ENCODE peak calls at places on chromosomes 1 and 21, in seven cellular contexts. D is GM23338, I is GM10248, W is fibroblast of mammary gland, J is AG10803, G is dorsolateral prefrontal cortex, B is WTC11. A is an unnamed sample.

GRCh38 chr1:27402349-27402754 is 9.9 kb downstream of the GPR3 start:
- DNase-seq in W (peak), B (peak), I (no peak), D (peak), J (peak), G (peak), A (peak)

GRCh38 chr1:180534199-180534598 is 24.6 kb upstream of the OVAAL start:
- DNase-seq in B (no peak), I (no peak), G (peak), W (no peak), J (peak), D (no peak), A (no peak)

GRCh38 chr1:244801246-244801645 is 34.2 kb upstream of the COX20 start:
- DNase-seq in G (peak), B (peak), I (peak), W (peak), J (peak), D (peak), A (peak)

GRCh38 chr21:38751379-38752050 is 54.2 kb upstream of the ETS2 start:
- DNase-seq in I (no peak), G (no peak), J (no peak), D (no peak), B (no peak), W (no peak), A (no peak)

GRCh38 chr21:35697321-35697808 is 363.0 kb downstream of the SETD4 start:
- DNase-seq in I (no peak), W (peak), J (peak), D (no peak), G (no peak), B (no peak), A (peak)

GRCh38 chr1:35586808-35587207 is 13.7 kb downstream of the TFAP2E start:
- DNase-seq in D (no peak), B (no peak), G (no peak), W (no peak), J (no peak), I (no peak), A (no peak)

GRCh38 chr1:233229291-233229690 is 66.2 kb downstream of the PCNX2 start:
- DNase-seq in I (no peak), G (no peak), J (peak), W (peak), D (no peak), B (no peak), A (no peak)

GRCh38 chr1:75984781-75985180 is 52.6 kb upstream of the ASB17 start:
- DNase-seq in I (no peak), G (no peak), D (no peak), J (no peak), B (no peak), W (no peak), A (no peak)

GRCh38 chr1:94597701-94598100 is 56.1 kb upstream of the F3 start:
- DNase-seq in J (peak), B (no peak), G (no peak), D (no peak), W (peak), I (no peak), A (peak)

GRCh38 chr1:74161494-74161893 is 36.5 kb downstream of the LRRIQ3 start:
- DNase-seq in W (peak), G (no peak), B (no peak), D (no peak), J (no peak), I (no peak), A (peak)

GRCh38 chr21:45322960-45323461 is 35.3 kb upstream of the POFUT2 start:
- DNase-seq in I (no peak), G (no peak), J (peak), D (no peak), B (peak), W (peak), A (no peak)

GRCh38 chr1:183716286-183716685 is 63.2 kb upstream of the APOBEC4 start:
- DNase-seq in B (no peak), I (no peak), D (no peak), J (no peak), W (no peak), G (no peak), A (no peak)

GRCh38 chr21:45219517-45219916 is 68.2 kb downstream of the POFUT2 start:
- DNase-seq in W (no peak), I (no peak), D (no peak), B (no peak), J (peak), G (no peak), A (no peak)

GRCh38 chr21:29209696-29210095 is 79.3 kb downstream of the MAP3K7CL start:
- DNase-seq in D (no peak), G (no peak), I (no peak), B (no peak), W (peak), J (no peak), A (no peak)

GRCh38 chr1:73998348-73998959 is 199.5 kb downstream of the LRRIQ3 start:
- DNase-seq in I (peak), G (no peak), J (peak), W (peak), B (no peak), D (peak), A (peak)

GRCh38 chr1:157496121-157496526 is 56.2 kb downstream of the FCRL5 start:
- DNase-seq in J (peak), G (peak), B (peak), D (peak), W (peak), I (peak), A (peak)

GRCh38 chr1:89739013-89739843 is 81.6 kb upstream of the LRRC8D start:
- DNase-seq in B (no peak), I (peak), J (peak), G (no peak), W (peak), D (no peak), A (peak)

GRCh38 chr1:206987873-206988272 is 17.6 kb upstream of the FCAMR start:
- DNase-seq in D (no peak), J (no peak), W (no peak), B (no peak), I (no peak), G (no peak), A (no peak)

GRCh38 chr1:230222678-230223077 is 155.6 kb downstream of the GALNT2 start:
- DNase-seq in I (no peak), B (no peak), J (peak), D (no peak), G (no peak), W (peak), A (no peak)

GRCh38 chr1:166859597-166859996 is 16.5 kb downstream of the TADA1 start:
- DNase-seq in G (no peak), D (peak), J (no peak), I (no peak), W (no peak), B (no peak), A (no peak)

GRCh38 chr1:41707793-41708192 is 210.9 kb downstream of the HIVEP3 start:
- DNase-seq in B (no peak), I (no peak), J (no peak), D (no peak), G (no peak), W (no peak), A (no peak)

GRCh38 chr1:63368131-63368530 is 704 bp downstream of the ALG6 start:
- DNase-seq in D (peak), W (no peak), B (no peak), I (peak), G (no peak), J (peak), A (peak)

GRCh38 chr1:19454265-19455198 is 30.8 kb downstream of the CAPZB start:
- DNase-seq in D (no peak), G (no peak), W (no peak), B (no peak), I (no peak), J (no peak), A (no peak)

GRCh38 chr1:21290546-21290944 is 282 bp upstream of the ECE1 start:
- DNase-seq in B (no peak), G (no peak), D (peak), I (peak), J (no peak), W (no peak), A (no peak)

GRCh38 chr1:211829343-211830054 is 1.1 kb downstream of the LPGAT1 start:
- DNase-seq in B (peak), J (peak), D (peak), G (peak), I (no peak), W (no peak), A (peak)

GRCh38 chr1:37389327-37389726 is 85.1 kb upstream of the ZC3H12A start:
- DNase-seq in W (no peak), D (no peak), B (no peak), G (no peak), J (no peak), I (no peak), A (no peak)

GRCh38 chr21:15301014-15301413 is 236.2 kb upstream of the NRIP1 start:
- DNase-seq in D (peak), G (no peak), I (no peak), W (peak), J (peak), B (no peak), A (peak)

GRCh38 chr1:26692211-26692792 is 3.5 kb upstream of the ARID1A start:
- DNase-seq in W (peak), G (peak), D (peak), J (peak), I (peak), B (peak), A (peak)

GRCh38 chr21:35202431-35202830 is 153.3 kb upstream of the RUNX1 start:
- DNase-seq in I (no peak), J (peak), B (no peak), G (no peak), D (no peak), W (peak), A (no peak)

GRCh38 chr1:189821838-189822237 is 655.8 kb downstream of the BRINP3 start:
- DNase-seq in I (no peak), B (no peak), D (no peak), J (no peak), W (no peak), G (no peak), A (no peak)

DNA sequence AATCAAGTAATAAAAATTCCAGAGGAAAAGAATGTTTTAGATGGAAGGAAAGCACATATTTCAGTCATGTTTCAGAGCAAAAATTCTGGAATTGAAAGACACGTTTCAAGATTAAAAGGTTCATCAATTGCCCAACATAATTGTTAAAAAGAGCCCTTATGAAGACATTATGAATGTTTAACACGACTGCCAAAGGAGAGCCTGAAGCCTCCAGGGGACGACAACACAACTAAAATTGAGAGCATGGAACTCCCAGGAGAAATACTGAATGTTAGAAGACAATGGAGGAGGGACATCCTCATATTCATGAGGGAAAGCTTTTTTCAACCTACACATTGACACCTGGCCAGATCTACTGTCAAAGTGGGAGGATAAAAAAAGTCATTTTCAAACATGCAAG is 16.0 kb downstream of the OR2T11 start:
- DNase-seq in B (no peak), I (peak), G (no peak), W (peak), J (peak), D (peak), A (peak)
- TF ChIP-seq CTCF in B (peak), I (peak), G (peak), W (peak), J (peak), D (peak), A (peak)

GRCh38 chr1:46223472-46223943 is 20.4 kb downstream of the LURAP1 start:
- DNase-seq in I (peak), B (peak), W (peak), G (peak), D (peak), J (peak), A (peak)
- TF ChIP-seq CTCF in I (peak), B (peak), W (peak), G (peak), D (peak), J (peak), A (peak)

GRCh38 chr1:225451840-225452515 is 24.1 kb upstream of the LBR start:
- DNase-seq in D (peak), W (no peak), B (no peak), I (no peak), J (no peak), G (no peak), A (no peak)
- TF ChIP-seq CTCF in D (peak), W (no peak), B (no peak), I (no peak), J (no peak), G (no peak), A (no peak)

DNA sequence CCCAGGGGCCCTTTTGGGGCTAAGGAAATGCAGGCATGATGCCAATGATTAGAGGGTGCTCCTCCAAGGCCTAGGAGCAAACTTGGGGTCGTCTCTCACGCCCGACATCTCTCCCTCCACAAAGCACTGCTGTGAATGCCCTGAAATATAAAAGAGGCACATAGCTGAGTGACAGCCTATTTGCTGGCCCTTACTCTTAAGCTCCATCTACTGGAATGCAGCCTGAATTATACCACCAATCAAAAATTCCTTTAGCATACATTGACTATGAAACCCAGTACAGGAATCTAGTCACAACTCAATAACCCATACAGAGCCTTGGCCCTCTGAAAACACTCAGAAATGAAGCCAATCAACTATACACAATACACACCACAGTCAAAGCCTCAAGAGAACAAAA is 105.5 kb downstream of the LRIG2 start:
- DNase-seq in W (no peak), B (no peak), D (no peak), J (no peak), G (no peak), I (no peak), A (no peak)
- TF ChIP-seq CTCF in W (peak), B (no peak), D (no peak), J (no peak), G (no peak), I (no peak), A (peak)

A was measured in epithelial cell of esophagus.